ENCODE peak calls at places on chromosome 19, in eight cellular contexts. One of them, this sample, is unnamed. For H3K27me3, the result is how much of the 10 kb centered on the place peaks cover.

GRCh38 chr19:46901701-46902401 is 41.1 kb downstream of the ARHGAP35 start:
- DNase-seq in fibroblast of lung: peak
- DNase-seq in GM23338: no peak
- DNase-seq in esophagus squamous epithelium: no peak
- DNase-seq in stomach: no peak
- DNase-seq in thoracic aorta: no peak
- DNase-seq in Peyer's patch: no peak
- DNase-seq in kidney epithelial cell: no peak
- DNase-seq in this sample: no peak

GRCh38 chr19:5292843-5293606 is 47.6 kb downstream of the PTPRS start:
- DNase-seq in esophagus squamous epithelium: no peak
- DNase-seq in thoracic aorta: peak
- DNase-seq in fibroblast of lung: peak
- DNase-seq in stomach: peak
- DNase-seq in GM23338: peak
- DNase-seq in kidney epithelial cell: no peak
- DNase-seq in Peyer's patch: no peak
- DNase-seq in this sample: no peak

GRCh38 chr19:38831142-38831605 is 420 bp downstream of the ECH1 start:
- DNase-seq in stomach: peak
- DNase-seq in thoracic aorta: peak
- DNase-seq in kidney epithelial cell: peak
- DNase-seq in GM23338: peak
- DNase-seq in esophagus squamous epithelium: no peak
- DNase-seq in fibroblast of lung: peak
- DNase-seq in Peyer's patch: peak
- DNase-seq in this sample: peak

GRCh38 chr19:5804516-5805464 is at the start of gene NRTN:
- DNase-seq in Peyer's patch: peak
- DNase-seq in esophagus squamous epithelium: no peak
- DNase-seq in stomach: peak
- DNase-seq in thoracic aorta: no peak
- DNase-seq in GM23338: peak
- DNase-seq in fibroblast of lung: no peak
- DNase-seq in kidney epithelial cell: no peak
- DNase-seq in this sample: peak

GRCh38 chr19:4052114-4052992 is 14.3 kb downstream of the ZBTB7A start:
- DNase-seq in stomach: peak
- DNase-seq in esophagus squamous epithelium: no peak
- DNase-seq in kidney epithelial cell: no peak
- DNase-seq in fibroblast of lung: peak
- DNase-seq in GM23338: no peak
- DNase-seq in thoracic aorta: no peak
- DNase-seq in Peyer's patch: no peak
- DNase-seq in this sample: no peak

GRCh38 chr19:46697142-46697960 is 19.6 kb downstream of the PRKD2 start:
- DNase-seq in GM23338: peak
- DNase-seq in kidney epithelial cell: peak
- DNase-seq in Peyer's patch: peak
- DNase-seq in stomach: peak
- DNase-seq in thoracic aorta: peak
- DNase-seq in fibroblast of lung: peak
- DNase-seq in esophagus squamous epithelium: no peak
- DNase-seq in this sample: peak

GRCh38 chr19:38707512-38708114 is 36.7 kb downstream of the CAPN12 start:
- DNase-seq in stomach: peak
- DNase-seq in kidney epithelial cell: no peak
- DNase-seq in Peyer's patch: no peak
- DNase-seq in fibroblast of lung: peak
- DNase-seq in thoracic aorta: no peak
- DNase-seq in GM23338: no peak
- DNase-seq in esophagus squamous epithelium: no peak
- DNase-seq in this sample: no peak

GRCh38 chr19:58021541-58022282 is 12.1 kb upstream of the ZSCAN1 start:
- DNase-seq in thoracic aorta: peak
- DNase-seq in Peyer's patch: peak
- DNase-seq in stomach: no peak
- DNase-seq in esophagus squamous epithelium: no peak
- DNase-seq in GM23338: peak
- DNase-seq in fibroblast of lung: peak
- DNase-seq in kidney epithelial cell: no peak
- DNase-seq in this sample: no peak

GRCh38 chr19:7849631-7850428 is 19.8 kb downstream of the EVI5L start:
- DNase-seq in thoracic aorta: no peak
- DNase-seq in kidney epithelial cell: no peak
- DNase-seq in fibroblast of lung: no peak
- DNase-seq in stomach: no peak
- DNase-seq in esophagus squamous epithelium: no peak
- DNase-seq in GM23338: no peak
- DNase-seq in Peyer's patch: no peak
- DNase-seq in this sample: no peak

GRCh38 chr19:7846247-7846646 is 16.2 kb downstream of the EVI5L start:
- DNase-seq in thoracic aorta: no peak
- DNase-seq in esophagus squamous epithelium: no peak
- DNase-seq in GM23338: no peak
- DNase-seq in kidney epithelial cell: no peak
- DNase-seq in stomach: no peak
- DNase-seq in Peyer's patch: no peak
- DNase-seq in fibroblast of lung: no peak
- DNase-seq in this sample: no peak

GRCh38 chr19:7848779-7849457 is 18.9 kb downstream of the EVI5L start:
- DNase-seq in esophagus squamous epithelium: no peak
- DNase-seq in fibroblast of lung: no peak
- DNase-seq in stomach: no peak
- DNase-seq in thoracic aorta: no peak
- DNase-seq in kidney epithelial cell: no peak
- DNase-seq in GM23338: no peak
- DNase-seq in Peyer's patch: no peak
- DNase-seq in this sample: no peak

GRCh38 chr19:7845390-7846179 is 15.6 kb downstream of the EVI5L start:
- DNase-seq in stomach: no peak
- DNase-seq in GM23338: no peak
- DNase-seq in Peyer's patch: no peak
- DNase-seq in esophagus squamous epithelium: no peak
- DNase-seq in thoracic aorta: no peak
- DNase-seq in kidney epithelial cell: no peak
- DNase-seq in fibroblast of lung: no peak
- DNase-seq in this sample: no peak

GRCh38 chr19:7847664-7848063 is 17.6 kb downstream of the EVI5L start:
- DNase-seq in thoracic aorta: no peak
- DNase-seq in Peyer's patch: no peak
- DNase-seq in kidney epithelial cell: no peak
- DNase-seq in GM23338: no peak
- DNase-seq in fibroblast of lung: no peak
- DNase-seq in esophagus squamous epithelium: no peak
- DNase-seq in stomach: no peak
- DNase-seq in this sample: no peak
- TF ChIP-seq CTCF in thoracic aorta: no peak
- TF ChIP-seq CTCF in Peyer's patch: no peak
- TF ChIP-seq CTCF in kidney epithelial cell: no peak
- TF ChIP-seq CTCF in GM23338: no peak
- TF ChIP-seq CTCF in fibroblast of lung: no peak
- TF ChIP-seq CTCF in esophagus squamous epithelium: no peak
- TF ChIP-seq CTCF in stomach: no peak
- TF ChIP-seq CTCF in this sample: no peak

GRCh38 chr19:17687141-17687856 is 855 bp downstream of the UNC13A start:
- DNase-seq in esophagus squamous epithelium: no peak
- DNase-seq in GM23338: peak
- DNase-seq in kidney epithelial cell: no peak
- DNase-seq in Peyer's patch: no peak
- DNase-seq in stomach: no peak
- DNase-seq in thoracic aorta: no peak
- DNase-seq in fibroblast of lung: no peak
- DNase-seq in this sample: no peak

GRCh38 chr19:17686027-17686511 is 2.1 kb downstream of the UNC13A start:
- DNase-seq in fibroblast of lung: peak
- DNase-seq in esophagus squamous epithelium: no peak
- DNase-seq in GM23338: peak
- DNase-seq in thoracic aorta: no peak
- DNase-seq in Peyer's patch: no peak
- DNase-seq in kidney epithelial cell: no peak
- DNase-seq in stomach: no peak
- DNase-seq in this sample: no peak

GRCh38 chr19:17686592-17687042 is 1.5 kb downstream of the UNC13A start:
- DNase-seq in stomach: no peak
- DNase-seq in esophagus squamous epithelium: no peak
- DNase-seq in fibroblast of lung: peak
- DNase-seq in thoracic aorta: no peak
- DNase-seq in Peyer's patch: no peak
- DNase-seq in GM23338: peak
- DNase-seq in kidney epithelial cell: no peak
- DNase-seq in this sample: no peak

GRCh38 chr19:17684256-17684655 is 3.9 kb downstream of the UNC13A start:
- DNase-seq in kidney epithelial cell: no peak
- DNase-seq in fibroblast of lung: no peak
- DNase-seq in GM23338: no peak
- DNase-seq in Peyer's patch: no peak
- DNase-seq in stomach: no peak
- DNase-seq in esophagus squamous epithelium: no peak
- DNase-seq in thoracic aorta: no peak
- DNase-seq in this sample: no peak

GRCh38 chr19:17685451-17686026 is 2.6 kb downstream of the UNC13A start:
- DNase-seq in fibroblast of lung: no peak
- DNase-seq in esophagus squamous epithelium: no peak
- DNase-seq in thoracic aorta: no peak
- DNase-seq in kidney epithelial cell: no peak
- DNase-seq in Peyer's patch: no peak
- DNase-seq in stomach: no peak
- DNase-seq in GM23338: peak
- DNase-seq in this sample: no peak
- H3K4me3 ChIP-seq in fibroblast of lung: no peak
- H3K4me3 ChIP-seq in esophagus squamous epithelium: no peak
- H3K4me3 ChIP-seq in thoracic aorta: no peak
- H3K4me3 ChIP-seq in kidney epithelial cell: no peak
- H3K4me3 ChIP-seq in Peyer's patch: no peak
- H3K4me3 ChIP-seq in stomach: no peak
- H3K4me3 ChIP-seq in GM23338: peak
- H3K4me3 ChIP-seq in this sample: no peak

DNA sequence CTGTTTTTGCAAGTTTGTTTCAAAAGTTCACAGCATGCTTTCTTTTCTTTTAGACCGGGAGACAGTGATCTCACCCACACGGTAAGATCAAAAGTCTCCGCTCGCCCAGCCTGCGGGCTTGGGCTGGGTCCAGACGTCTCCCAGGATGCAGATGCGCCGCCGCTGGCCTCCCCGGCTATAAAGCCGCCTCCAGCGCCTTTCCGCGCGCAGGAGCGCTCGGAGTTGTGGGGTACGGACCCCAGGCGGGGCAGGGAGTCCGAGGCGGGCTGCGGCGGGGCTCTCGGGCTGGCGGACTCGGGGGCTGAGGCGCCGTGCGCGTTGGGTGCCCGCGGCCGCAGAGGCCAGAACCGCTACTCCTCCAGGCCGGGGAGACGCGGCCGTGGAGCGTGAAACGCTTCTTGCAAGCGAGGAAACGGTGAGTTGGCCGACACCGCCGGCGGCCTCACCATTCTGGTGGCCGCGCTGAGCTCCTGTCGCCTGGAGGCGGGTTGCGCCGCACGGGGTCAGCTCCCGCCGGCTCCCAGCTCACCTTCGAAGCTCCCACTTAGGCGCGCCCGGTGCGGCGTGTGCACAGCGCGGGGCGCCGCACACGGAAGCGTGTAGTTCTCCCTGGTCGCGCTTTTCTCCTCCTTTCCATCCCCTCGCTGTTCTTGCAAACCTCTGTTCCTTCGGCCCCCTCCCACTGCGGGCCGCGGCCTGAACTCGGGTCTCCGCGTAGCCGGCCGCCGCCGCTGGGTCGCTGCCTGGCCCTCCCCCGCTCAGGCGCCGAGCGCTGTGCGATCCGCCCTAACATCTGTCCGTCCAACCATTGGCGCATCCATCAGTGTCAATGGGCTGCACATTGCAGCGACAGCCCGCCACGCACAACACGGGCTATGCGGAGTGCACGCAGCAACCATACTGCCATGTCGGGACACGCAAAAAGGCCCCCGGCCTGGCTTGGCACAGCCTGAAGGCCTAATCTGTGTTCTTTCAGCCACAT is 2.3 kb upstream of the TSHZ3 start:
- DNase-seq in esophagus squamous epithelium: no peak
- DNase-seq in fibroblast of lung: peak
- DNase-seq in thoracic aorta: no peak
- DNase-seq in GM23338: peak
- DNase-seq in Peyer's patch: no peak
- DNase-seq in stomach: no peak
- DNase-seq in kidney epithelial cell: no peak
- DNase-seq in this sample: no peak
- H3K27me3 ChIP-seq in esophagus squamous epithelium: under half
- H3K27me3 ChIP-seq in fibroblast of lung: under half
- H3K27me3 ChIP-seq in thoracic aorta: under half
- H3K27me3 ChIP-seq in GM23338: half or more
- H3K27me3 ChIP-seq in Peyer's patch: under half
- H3K27me3 ChIP-seq in stomach: under half
- H3K27me3 ChIP-seq in kidney epithelial cell: half or more
- H3K27me3 ChIP-seq in this sample: under half

GRCh38 chr19:12772323-12772722 is 3.0 kb downstream of the HOOK2 start:
- DNase-seq in thoracic aorta: no peak
- DNase-seq in GM23338: no peak
- DNase-seq in stomach: no peak
- DNase-seq in Peyer's patch: no peak
- DNase-seq in fibroblast of lung: no peak
- DNase-seq in esophagus squamous epithelium: no peak
- DNase-seq in kidney epithelial cell: no peak
- DNase-seq in this sample: no peak

GRCh38 chr19:12774588-12775555 is at the start of gene HOOK2:
- DNase-seq in thoracic aorta: no peak
- DNase-seq in esophagus squamous epithelium: peak
- DNase-seq in Peyer's patch: peak
- DNase-seq in stomach: peak
- DNase-seq in fibroblast of lung: no peak
- DNase-seq in kidney epithelial cell: no peak
- DNase-seq in GM23338: peak
- DNase-seq in this sample: peak

GRCh38 chr19:12770922-12771321 is 4.4 kb downstream of the HOOK2 start:
- DNase-seq in stomach: no peak
- DNase-seq in thoracic aorta: no peak
- DNase-seq in Peyer's patch: no peak
- DNase-seq in esophagus squamous epithelium: no peak
- DNase-seq in fibroblast of lung: no peak
- DNase-seq in kidney epithelial cell: no peak
- DNase-seq in GM23338: no peak
- DNase-seq in this sample: no peak

GRCh38 chr19:12777217-12778019 is 2.1 kb upstream of the HOOK2 start:
- DNase-seq in thoracic aorta: no peak
- DNase-seq in kidney epithelial cell: no peak
- DNase-seq in Peyer's patch: peak
- DNase-seq in GM23338: peak
- DNase-seq in fibroblast of lung: peak
- DNase-seq in esophagus squamous epithelium: no peak
- DNase-seq in stomach: peak
- DNase-seq in this sample: peak

GRCh38 chr19:12773571-12773970 is 1.8 kb downstream of the HOOK2 start:
- DNase-seq in GM23338: no peak
- DNase-seq in esophagus squamous epithelium: no peak
- DNase-seq in kidney epithelial cell: no peak
- DNase-seq in stomach: no peak
- DNase-seq in Peyer's patch: no peak
- DNase-seq in fibroblast of lung: no peak
- DNase-seq in thoracic aorta: no peak
- DNase-seq in this sample: no peak
- TF ChIP-seq CTCF in GM23338: peak
- TF ChIP-seq CTCF in esophagus squamous epithelium: no peak
- TF ChIP-seq CTCF in kidney epithelial cell: peak
- TF ChIP-seq CTCF in stomach: no peak
- TF ChIP-seq CTCF in Peyer's patch: no peak
- TF ChIP-seq CTCF in fibroblast of lung: peak
- TF ChIP-seq CTCF in thoracic aorta: peak
- TF ChIP-seq CTCF in this sample: no peak

GRCh38 chr19:49816616-49817015 is 1.5 kb upstream of the MED25 start:
- DNase-seq in stomach: no peak
- DNase-seq in fibroblast of lung: no peak
- DNase-seq in Peyer's patch: no peak
- DNase-seq in kidney epithelial cell: no peak
- DNase-seq in esophagus squamous epithelium: no peak
- DNase-seq in thoracic aorta: no peak
- DNase-seq in GM23338: no peak
- DNase-seq in this sample: no peak
- H3K4me3 ChIP-seq in stomach: no peak
- H3K4me3 ChIP-seq in fibroblast of lung: peak
- H3K4me3 ChIP-seq in Peyer's patch: no peak
- H3K4me3 ChIP-seq in kidney epithelial cell: no peak
- H3K4me3 ChIP-seq in esophagus squamous epithelium: peak
- H3K4me3 ChIP-seq in thoracic aorta: peak
- H3K4me3 ChIP-seq in GM23338: no peak
- H3K4me3 ChIP-seq in this sample: no peak

This sample was measured in Caco-2.